ENCODE peak calls at places on chromosomes 1 and 21, in five cellular contexts. Q is stomach, B is adrenal gland, J is heart left ventricle, L is HCT116. M is an unnamed sample.

GRCh38 chr1:214602764-214603657 is at the start of gene CENPF:
- DNase-seq in Q (peak), B (peak), J (peak), L (peak), M (peak)

GRCh38 chr1:175319112-175319911 is 126.7 kb upstream of the KIAA0040 start:
- DNase-seq in Q (peak), B (peak), J (peak), L (peak), M (peak)

GRCh38 chr1:41122851-41123518 is 101.5 kb upstream of the SLFNL1 start:
- DNase-seq in Q (peak), B (no peak), J (no peak), L (peak), M (peak)

GRCh38 chr1:47693115-47693514 is 255.3 kb downstream of the FOXD2 start:
- DNase-seq in Q (no peak), B (peak), J (peak), L (no peak), M (no peak)

GRCh38 chr1:18948913-18949688 is 7.4 kb downstream of the IFFO2 start:
- DNase-seq in Q (peak), B (peak), J (no peak), L (no peak), M (no peak)

GRCh38 chr1:18363436-18363835 is 117.3 kb upstream of the KLHDC7A start:
- DNase-seq in Q (no peak), B (no peak), J (no peak), L (no peak), M (no peak)

GRCh38 chr21:42315296-42315891 is at the start of gene TFF3:
- DNase-seq in Q (peak), B (peak), J (no peak), L (no peak), M (no peak)

GRCh38 chr1:168565825-168566224 is 10.6 kb upstream of the XCL1 start:
- DNase-seq in Q (no peak), B (no peak), J (no peak), L (no peak), M (no peak)

GRCh38 chr1:104295516-104295915 is 545.8 kb downstream of the AMY1C start:
- DNase-seq in Q (no peak), B (no peak), J (no peak), L (no peak), M (no peak)

GRCh38 chr1:2593251-2593878 is 6.8 kb downstream of the PRXL2B start:
- DNase-seq in Q (no peak), B (no peak), J (no peak), L (no peak), M (no peak)

GRCh38 chr1:146036241-146036989 is 14.9 kb upstream of the HJV start:
- DNase-seq in Q (no peak), B (no peak), J (no peak), L (no peak), M (no peak)

GRCh38 chr1:21736876-21737275 is 46.1 kb downstream of the USP48 start:
- DNase-seq in Q (no peak), B (no peak), J (no peak), L (no peak), M (no peak)

GRCh38 chr1:87684786-87685185 is 356.1 kb downstream of the LMO4 start:
- DNase-seq in Q (no peak), B (peak), J (peak), L (no peak), M (no peak)

GRCh38 chr1:183870351-183871077 is 65.6 kb downstream of the RGL1 start:
- DNase-seq in Q (no peak), B (peak), J (peak), L (no peak), M (no peak)

GRCh38 chr1:39926343-39926769 is 24.6 kb upstream of the MYCL start:
- DNase-seq in Q (no peak), B (no peak), J (no peak), L (no peak), M (no peak)

GRCh38 chr1:114700026-114700600 is 4.8 kb upstream of the AMPD1 start:
- DNase-seq in Q (no peak), B (no peak), J (no peak), L (no peak), M (no peak)

GRCh38 chr1:4655674-4656532 is 1.5 kb downstream of the AJAP1 start:
- DNase-seq in Q (no peak), B (peak), J (peak), L (no peak), M (no peak)

GRCh38 chr1:111976332-111976731 is 13.1 kb downstream of the KCND3 start:
- DNase-seq in Q (no peak), B (no peak), J (no peak), L (no peak), M (no peak)

GRCh38 chr1:77494036-77494435 is 188.4 kb downstream of the ZZZ3 start:
- DNase-seq in Q (no peak), B (no peak), J (no peak), L (no peak), M (no peak)

GRCh38 chr1:244049969-244050834 is 881 bp upstream of the ZBTB18 start:
- DNase-seq in Q (no peak), B (no peak), J (no peak), L (no peak), M (no peak)

GRCh38 chr1:154972517-154973343 is 1.8 kb upstream of the CKS1B start:
- DNase-seq in Q (peak), B (peak), J (peak), L (peak), M (peak)

GRCh38 chr1:100794719-100795645 is 75.4 kb downstream of the VCAM1 start:
- DNase-seq in Q (no peak), B (no peak), J (no peak), L (no peak), M (no peak)

GRCh38 chr1:67619080-67619479 is 65.9 kb upstream of the GADD45A start:
- DNase-seq in Q (no peak), B (no peak), J (no peak), L (no peak), M (no peak)

GRCh38 chr1:185719021-185719420 is 15.2 kb upstream of the HMCN1 start:
- DNase-seq in Q (no peak), B (peak), J (no peak), L (peak), M (peak)

GRCh38 chr1:27332536-27333281 is 9.1 kb upstream of the SYTL1 start:
- DNase-seq in Q (peak), B (no peak), J (peak), L (no peak), M (no peak)

GRCh38 chr1:209657140-209657879 is 5.1 kb upstream of the LAMB3 start:
- DNase-seq in Q (no peak), B (peak), J (no peak), L (peak), M (peak)

GRCh38 chr1:98546319-98546718 is 115.2 kb upstream of the SNX7 start:
- DNase-seq in Q (no peak), B (no peak), J (no peak), L (no peak), M (no peak)

GRCh38 chr1:231209531-231209930 is 31.5 kb upstream of the GNPAT start:
- DNase-seq in Q (no peak), B (no peak), J (no peak), L (no peak), M (no peak)

GRCh38 chr1:91844862-91845528 is 41.0 kb downstream of the TGFBR3 start:
- DNase-seq in Q (peak), B (peak), J (no peak), L (no peak), M (peak)

GRCh38 chr1:159177273-159177907 is 6.0 kb downstream of the CADM3 start:
- DNase-seq in Q (peak), B (no peak), J (peak), L (peak), M (peak)

GRCh38 chr1:45155423-45155822 is 51.0 kb downstream of the ZSWIM5 start:
- DNase-seq in Q (no peak), B (no peak), J (no peak), L (no peak), M (no peak)

GRCh38 chr1:167431261-167431908 is 86.9 kb downstream of the CD247 start:
- DNase-seq in Q (no peak), B (no peak), J (no peak), L (no peak), M (no peak)

GRCh38 chr1:21913258-21913657 is 23.9 kb downstream of the HSPG2 start:
- DNase-seq in Q (no peak), B (peak), J (peak), L (no peak), M (no peak)

GRCh38 chr1:214002060-214002459 is 14.3 kb downstream of the PROX1 start:
- DNase-seq in Q (no peak), B (no peak), J (no peak), L (no peak), M (no peak)

GRCh38 chr1:21861602-21862429 is 49.8 kb downstream of the LDLRAD2 start:
- DNase-seq in Q (no peak), B (peak), J (no peak), L (no peak), M (peak)

GRCh38 chr1:180494370-180494769 is 8.0 kb downstream of the ACBD6 start:
- DNase-seq in Q (no peak), B (no peak), J (no peak), L (no peak), M (no peak)

GRCh38 chr1:246267896-246268295 is 239.2 kb downstream of the SMYD3 start:
- DNase-seq in Q (no peak), B (no peak), J (no peak), L (no peak), M (no peak)

DNA sequence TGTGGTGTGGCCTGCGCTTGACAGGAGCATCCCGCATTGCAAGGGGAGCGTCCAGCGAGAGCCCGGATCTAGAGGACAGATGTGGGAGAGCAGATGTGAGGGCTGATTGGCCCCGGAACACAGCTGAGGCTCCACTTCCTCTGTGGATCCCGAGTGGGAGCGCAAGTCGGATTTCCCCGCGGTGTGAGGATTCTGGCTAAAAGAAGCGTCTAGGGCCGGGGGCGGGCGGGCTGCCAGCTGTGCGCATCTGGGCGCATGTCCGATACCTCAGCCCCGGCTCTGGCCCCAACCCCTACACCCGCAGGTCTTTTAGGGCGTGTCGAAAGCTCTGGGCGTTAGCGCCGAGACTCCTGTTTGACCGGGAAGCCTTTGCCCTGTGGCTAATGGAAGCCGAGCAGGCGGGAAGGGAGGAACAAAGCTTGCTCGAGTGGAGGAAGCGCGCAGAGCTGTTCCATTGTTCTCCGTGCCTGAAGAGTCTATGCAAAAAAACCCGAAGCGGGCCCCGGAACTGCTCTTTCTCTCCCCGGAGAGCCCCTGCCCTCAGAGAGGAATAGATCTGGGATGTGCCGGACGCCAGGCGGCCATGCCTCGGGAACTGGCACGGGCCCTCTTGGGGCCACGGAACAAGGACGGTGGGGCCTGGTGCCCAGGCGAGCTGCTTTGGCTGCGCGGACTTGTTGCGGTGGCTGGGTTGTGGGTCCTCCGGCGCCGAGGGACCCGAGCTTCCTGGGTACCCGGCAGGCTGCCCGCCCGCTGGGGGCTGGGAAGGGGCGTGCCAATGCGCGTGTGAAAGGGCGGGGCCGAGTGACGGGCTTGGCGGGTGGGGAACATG is 111.1 kb downstream of the NAV1 start:
- DNase-seq in Q (peak), B (peak), J (peak), L (peak), M (no peak)
- TF ChIP-seq POLR2A in Q (no peak), B (no peak), J (peak), L (no peak), M (no peak)

GRCh38 chr1:34985063-34985770 is at the start of gene TMEM35B:
- DNase-seq in Q (peak), B (peak), J (peak), L (no peak), M (peak)

GRCh38 chr1:34980715-34981114 is 4.4 kb downstream of the TMEM35B start:
- DNase-seq in Q (no peak), B (no peak), J (no peak), L (no peak), M (no peak)

GRCh38 chr1:34983700-34984355 is 1.3 kb downstream of the TMEM35B start:
- DNase-seq in Q (no peak), B (no peak), J (no peak), L (no peak), M (no peak)

GRCh38 chr1:34984435-34985062 is 598 bp downstream of the TMEM35B start:
- DNase-seq in Q (no peak), B (peak), J (peak), L (no peak), M (peak)

DNA sequence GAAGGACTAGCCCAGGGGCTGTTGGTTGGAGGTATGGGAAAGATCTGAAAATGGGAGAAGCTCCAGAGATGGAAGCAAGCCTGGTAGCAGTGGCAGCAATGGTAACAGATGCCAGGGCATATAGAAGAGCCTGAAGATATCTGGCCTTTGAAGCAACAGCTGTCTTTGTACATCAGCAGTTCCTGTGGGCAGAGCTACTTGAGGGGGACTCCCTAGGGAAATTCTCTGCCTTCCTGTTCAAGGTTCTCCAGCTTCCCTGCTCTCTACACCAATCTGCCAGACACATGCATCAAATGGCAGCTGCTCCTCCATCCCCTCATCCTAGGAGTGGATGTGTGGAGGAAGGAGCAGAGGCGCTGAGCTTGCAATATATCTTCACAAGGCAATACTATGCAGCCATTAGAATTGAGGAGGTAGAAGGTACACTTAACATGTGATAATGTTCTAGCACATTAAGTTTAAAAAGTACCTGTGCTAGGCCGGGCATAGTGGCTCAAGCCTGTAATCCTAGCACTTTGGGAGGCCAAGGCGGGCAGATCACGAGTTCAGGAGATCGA is 2.2 kb downstream of the TMEM35B start:
- DNase-seq in Q (no peak), B (no peak), J (no peak), L (no peak), M (no peak)
- TF ChIP-seq POLR2A in Q (no peak), B (no peak), J (no peak), L (no peak), M (no peak)

GRCh38 chr1:6247651-6248050 is 3.7 kb downstream of the HES3 start:
- DNase-seq in Q (no peak), B (no peak), J (no peak), L (no peak), M (no peak)

GRCh38 chr1:6245086-6245868 is 1.3 kb downstream of the HES3 start:
- DNase-seq in Q (peak), B (peak), J (peak), L (peak), M (peak)

GRCh38 chr1:6245869-6246496 is 2.0 kb downstream of the HES3 start:
- DNase-seq in Q (peak), B (no peak), J (no peak), L (no peak), M (no peak)

GRCh38 chr1:6248161-6248776 is 4.3 kb downstream of the HES3 start:
- DNase-seq in Q (no peak), B (no peak), J (no peak), L (no peak), M (no peak)

GRCh38 chr1:6246497-6247295 is 2.7 kb downstream of the HES3 start:
- DNase-seq in Q (peak), B (peak), J (peak), L (peak), M (peak)
- TF ChIP-seq POLR2A in Q (no peak), B (no peak), J (no peak), L (no peak), M (no peak)

GRCh38 chr1:6419803-6420593 is at the start of gene HES2:
- DNase-seq in Q (peak), B (no peak), J (no peak), L (no peak), M (peak)
- TF ChIP-seq POLR2A in Q (no peak), B (no peak), J (no peak), L (peak), M (no peak)

GRCh38 chr1:189696297-189696696 is 781.4 kb downstream of the BRINP3 start:
- DNase-seq in Q (no peak), B (no peak), J (no peak), L (no peak), M (no peak)

GRCh38 chr1:189697113-189697512 is 780.6 kb downstream of the BRINP3 start:
- DNase-seq in Q (no peak), B (no peak), J (no peak), L (no peak), M (no peak)

DNA sequence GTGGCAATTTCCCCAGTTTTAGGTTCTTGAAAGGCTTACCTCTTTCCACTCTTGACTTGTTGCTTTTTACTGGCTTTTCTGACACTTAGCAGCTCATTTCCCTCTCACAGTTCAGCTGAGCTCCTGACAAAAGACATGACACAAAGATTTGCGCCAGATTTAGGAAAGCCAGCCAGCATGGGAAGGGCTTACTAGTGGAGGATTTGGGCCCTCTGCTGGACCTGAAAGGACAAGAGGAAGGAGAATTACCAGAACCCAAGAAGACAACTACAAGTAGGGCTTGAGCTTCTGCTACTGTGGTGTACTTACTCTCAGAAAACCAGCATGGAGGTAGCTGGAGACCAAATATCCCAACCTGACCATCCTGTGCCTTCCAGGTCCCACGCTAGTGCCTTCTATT is 784.5 kb downstream of the BRINP3 start:
- DNase-seq in Q (no peak), B (no peak), J (no peak), L (no peak), M (no peak)
- TF ChIP-seq POLR2A in Q (no peak), B (no peak), J (no peak), L (no peak), M (no peak)

GRCh38 chr1:219927956-219928790 is at the start of gene SLC30A10:
- DNase-seq in Q (no peak), B (no peak), J (no peak), L (no peak), M (no peak)
- TF ChIP-seq POLR2A in Q (no peak), B (no peak), J (no peak), L (no peak), M (no peak)

GRCh38 chr1:15650433-15650832 is 33.2 kb downstream of the DDI2 start:
- DNase-seq in Q (no peak), B (no peak), J (no peak), L (no peak), M (no peak)

GRCh38 chr1:15654091-15654690 is 29.9 kb upstream of the PLEKHM2 start:
- DNase-seq in Q (no peak), B (no peak), J (no peak), L (no peak), M (no peak)

DNA sequence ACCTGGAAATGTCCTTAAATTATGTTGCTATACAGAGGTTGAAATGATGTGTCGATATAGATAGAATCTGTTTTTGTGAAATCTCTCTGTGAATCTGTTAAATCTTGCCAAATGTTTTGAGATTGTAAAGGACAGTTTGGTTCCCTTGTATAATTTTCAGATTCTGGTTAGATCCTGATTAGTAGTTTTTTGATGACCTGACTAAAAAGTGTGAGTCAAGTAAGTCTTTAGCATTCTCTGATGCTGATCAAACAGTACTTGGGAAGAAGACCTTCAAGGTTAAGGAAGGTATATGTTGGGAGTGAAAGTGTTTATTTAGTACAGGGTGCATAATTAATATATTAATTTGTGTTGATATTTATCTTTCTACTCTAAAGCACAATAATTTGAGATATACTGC is 32.7 kb downstream of the DDI2 start:
- DNase-seq in Q (no peak), B (no peak), J (no peak), L (no peak), M (no peak)
- TF ChIP-seq POLR2A in Q (no peak), B (no peak), J (no peak), L (no peak), M (no peak)